ENCODE peak calls at places on chromosomes 1 and 21, in eight cellular contexts. One of them, this sample, is unnamed.

GRCh38 chr1:14027099-14027498 is 327.1 kb downstream of the PRDM2 start:
- DNase-seq in HepG2: no peak
- DNase-seq in endothelial cell: no peak
- DNase-seq in vagina: no peak
- DNase-seq in GM10248: no peak
- DNase-seq in pancreas: no peak
- DNase-seq in spleen: no peak
- DNase-seq in CD8-positive, alpha-beta T cell: no peak
- DNase-seq in this sample: no peak

GRCh38 chr1:113782451-113782850 is 23.2 kb upstream of the PHTF1 start:
- DNase-seq in endothelial cell: no peak
- DNase-seq in vagina: no peak
- DNase-seq in pancreas: no peak
- DNase-seq in CD8-positive, alpha-beta T cell: no peak
- DNase-seq in spleen: no peak
- DNase-seq in HepG2: no peak
- DNase-seq in GM10248: no peak
- DNase-seq in this sample: no peak

GRCh38 chr1:204680461-204680860 is 5.1 kb downstream of the LRRN2 start:
- DNase-seq in pancreas: no peak
- DNase-seq in CD8-positive, alpha-beta T cell: no peak
- DNase-seq in vagina: no peak
- DNase-seq in endothelial cell: no peak
- DNase-seq in spleen: no peak
- DNase-seq in HepG2: no peak
- DNase-seq in GM10248: no peak
- DNase-seq in this sample: no peak

GRCh38 chr1:177928194-177928593 is 41.7 kb downstream of the SEC16B start:
- DNase-seq in pancreas: no peak
- DNase-seq in vagina: no peak
- DNase-seq in GM10248: no peak
- DNase-seq in endothelial cell: no peak
- DNase-seq in spleen: no peak
- DNase-seq in CD8-positive, alpha-beta T cell: no peak
- DNase-seq in HepG2: no peak
- DNase-seq in this sample: no peak

GRCh38 chr1:219209578-219209977 is 35.9 kb downstream of the LYPLAL1 start:
- DNase-seq in pancreas: no peak
- DNase-seq in endothelial cell: no peak
- DNase-seq in GM10248: no peak
- DNase-seq in spleen: no peak
- DNase-seq in HepG2: no peak
- DNase-seq in CD8-positive, alpha-beta T cell: no peak
- DNase-seq in vagina: no peak
- DNase-seq in this sample: no peak

GRCh38 chr1:8545078-8545477 is 227.2 kb downstream of the SLC45A1 start:
- DNase-seq in CD8-positive, alpha-beta T cell: no peak
- DNase-seq in HepG2: no peak
- DNase-seq in spleen: no peak
- DNase-seq in endothelial cell: no peak
- DNase-seq in GM10248: peak
- DNase-seq in vagina: no peak
- DNase-seq in pancreas: no peak
- DNase-seq in this sample: no peak

GRCh38 chr21:46454634-46455390 is 3.9 kb upstream of the DIP2A start:
- DNase-seq in HepG2: no peak
- DNase-seq in pancreas: no peak
- DNase-seq in spleen: no peak
- DNase-seq in endothelial cell: no peak
- DNase-seq in GM10248: no peak
- DNase-seq in CD8-positive, alpha-beta T cell: no peak
- DNase-seq in vagina: no peak
- DNase-seq in this sample: no peak

GRCh38 chr1:167666416-167666815 is 36.4 kb downstream of the RCSD1 start:
- DNase-seq in endothelial cell: no peak
- DNase-seq in vagina: no peak
- DNase-seq in GM10248: no peak
- DNase-seq in spleen: no peak
- DNase-seq in CD8-positive, alpha-beta T cell: no peak
- DNase-seq in HepG2: no peak
- DNase-seq in pancreas: no peak
- DNase-seq in this sample: no peak

GRCh38 chr1:230103341-230104173 is 36.5 kb downstream of the GALNT2 start:
- DNase-seq in CD8-positive, alpha-beta T cell: no peak
- DNase-seq in HepG2: no peak
- DNase-seq in vagina: no peak
- DNase-seq in endothelial cell: no peak
- DNase-seq in GM10248: no peak
- DNase-seq in spleen: no peak
- DNase-seq in pancreas: no peak
- DNase-seq in this sample: no peak

GRCh38 chr1:230105754-230106625 is 39.0 kb downstream of the GALNT2 start:
- DNase-seq in vagina: no peak
- DNase-seq in endothelial cell: no peak
- DNase-seq in spleen: no peak
- DNase-seq in pancreas: peak
- DNase-seq in HepG2: peak
- DNase-seq in CD8-positive, alpha-beta T cell: no peak
- DNase-seq in GM10248: peak
- DNase-seq in this sample: peak

GRCh38 chr1:230105245-230105753 is 38.3 kb downstream of the GALNT2 start:
- DNase-seq in pancreas: no peak
- DNase-seq in HepG2: peak
- DNase-seq in vagina: no peak
- DNase-seq in spleen: no peak
- DNase-seq in endothelial cell: no peak
- DNase-seq in GM10248: no peak
- DNase-seq in CD8-positive, alpha-beta T cell: no peak
- DNase-seq in this sample: no peak

GRCh38 chr1:230102472-230102871 is 35.4 kb downstream of the GALNT2 start:
- DNase-seq in CD8-positive, alpha-beta T cell: no peak
- DNase-seq in vagina: no peak
- DNase-seq in GM10248: no peak
- DNase-seq in HepG2: no peak
- DNase-seq in endothelial cell: no peak
- DNase-seq in pancreas: no peak
- DNase-seq in spleen: no peak
- DNase-seq in this sample: no peak

DNA sequence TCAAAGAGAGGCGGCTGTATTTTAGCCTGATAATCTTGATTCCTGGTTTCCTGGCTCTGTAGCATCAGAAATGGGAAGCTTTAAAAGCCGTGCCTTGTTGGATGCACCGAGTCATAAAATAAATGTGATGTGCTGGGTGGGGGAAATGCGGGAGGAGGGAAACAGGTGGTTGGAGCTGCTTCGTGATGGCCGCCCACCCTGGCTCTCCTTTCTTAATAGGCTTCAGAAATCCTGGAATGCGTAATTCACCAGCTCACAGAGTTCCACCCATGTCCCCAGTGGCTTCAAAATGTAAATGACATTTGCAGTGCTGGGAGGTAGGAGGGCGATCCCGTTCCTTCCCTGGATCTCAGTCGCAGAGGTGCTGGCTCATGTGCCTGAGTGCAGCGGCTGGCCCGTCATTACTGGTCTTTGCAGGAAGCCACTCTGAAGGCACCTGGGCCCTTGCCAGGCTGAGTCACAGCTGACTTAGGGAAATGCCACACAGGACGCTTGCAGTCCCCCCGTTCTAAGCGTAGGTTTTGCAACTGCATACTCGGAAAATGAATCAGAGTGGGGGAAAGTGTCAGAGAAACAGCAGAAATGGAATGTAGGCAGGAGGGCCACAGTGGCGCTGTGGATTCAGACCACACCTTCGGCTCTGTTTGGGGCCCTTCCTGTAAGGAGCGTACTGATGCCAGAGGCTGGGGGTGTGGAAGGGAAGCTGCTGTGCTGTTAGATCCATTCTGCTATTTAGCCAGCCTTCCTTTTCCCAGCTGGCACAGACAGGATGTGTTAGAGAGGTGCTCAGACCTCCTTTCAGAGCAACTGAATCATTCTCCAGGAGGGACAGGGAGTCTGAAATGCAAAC is 37.6 kb downstream of the GALNT2 start:
- DNase-seq in spleen: peak
- DNase-seq in vagina: no peak
- DNase-seq in GM10248: peak
- DNase-seq in endothelial cell: peak
- DNase-seq in HepG2: peak
- DNase-seq in pancreas: peak
- DNase-seq in CD8-positive, alpha-beta T cell: peak
- DNase-seq in this sample: peak
- TF ChIP-seq CTCF in spleen: no peak
- TF ChIP-seq CTCF in vagina: no peak
- TF ChIP-seq CTCF in GM10248: no peak
- TF ChIP-seq CTCF in endothelial cell: no peak
- TF ChIP-seq CTCF in HepG2: peak
- TF ChIP-seq CTCF in pancreas: no peak
- TF ChIP-seq CTCF in CD8-positive, alpha-beta T cell: no peak
- TF ChIP-seq CTCF in this sample: no peak

DNA sequence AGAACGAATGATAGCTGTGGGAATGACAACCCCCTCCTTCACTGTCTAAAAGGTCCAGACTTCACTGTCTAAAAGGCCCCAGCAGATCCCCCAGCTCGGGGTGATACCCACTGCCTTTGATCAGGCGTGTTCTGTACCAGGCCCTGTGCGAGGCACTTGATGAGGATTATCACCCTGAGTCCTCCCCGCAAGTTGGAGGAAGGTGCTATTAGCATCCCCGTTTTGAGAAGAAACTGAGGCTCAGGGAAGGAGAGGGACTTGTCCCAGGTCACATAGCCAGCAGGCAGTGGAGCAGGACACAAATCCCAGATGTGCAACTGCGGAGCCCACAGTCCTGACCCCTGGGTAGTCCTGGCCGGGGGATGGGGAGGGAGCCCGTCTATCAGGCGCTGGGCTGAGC is 722.4 kb downstream of the MATN1 start:
- DNase-seq in CD8-positive, alpha-beta T cell: no peak
- DNase-seq in spleen: no peak
- DNase-seq in endothelial cell: no peak
- DNase-seq in GM10248: no peak
- DNase-seq in pancreas: no peak
- DNase-seq in HepG2: no peak
- DNase-seq in vagina: peak
- DNase-seq in this sample: no peak
- TF ChIP-seq CTCF in CD8-positive, alpha-beta T cell: no peak
- TF ChIP-seq CTCF in spleen: no peak
- TF ChIP-seq CTCF in endothelial cell: no peak
- TF ChIP-seq CTCF in GM10248: no peak
- TF ChIP-seq CTCF in pancreas: no peak
- TF ChIP-seq CTCF in HepG2: no peak
- TF ChIP-seq CTCF in vagina: no peak
- TF ChIP-seq CTCF in this sample: no peak

DNA sequence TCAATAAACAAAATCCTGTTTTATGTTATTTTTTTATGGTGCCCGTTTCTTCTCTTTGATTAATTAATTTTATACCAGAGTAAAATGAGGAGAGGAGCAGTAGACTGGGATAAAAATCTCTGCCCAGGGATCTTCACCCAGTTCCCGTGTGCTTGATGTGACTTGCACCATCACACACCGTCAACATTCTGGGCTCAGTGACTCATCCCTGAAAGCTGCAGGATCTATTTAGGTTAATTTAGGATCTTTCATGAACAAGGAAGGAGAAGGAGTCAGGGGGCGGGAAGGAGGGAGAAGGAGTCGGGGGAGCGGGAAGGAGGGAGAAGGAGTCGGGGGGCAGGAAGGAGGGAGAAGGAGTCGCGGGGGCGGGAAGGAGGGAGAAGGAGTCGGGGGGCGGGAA is 182.4 kb downstream of the SMYD3 start:
- DNase-seq in vagina: no peak
- DNase-seq in spleen: no peak
- DNase-seq in pancreas: no peak
- DNase-seq in HepG2: no peak
- DNase-seq in CD8-positive, alpha-beta T cell: no peak
- DNase-seq in endothelial cell: no peak
- DNase-seq in GM10248: no peak
- DNase-seq in this sample: no peak
- TF ChIP-seq CTCF in vagina: no peak
- TF ChIP-seq CTCF in spleen: no peak
- TF ChIP-seq CTCF in pancreas: no peak
- TF ChIP-seq CTCF in HepG2: no peak
- TF ChIP-seq CTCF in CD8-positive, alpha-beta T cell: no peak
- TF ChIP-seq CTCF in endothelial cell: no peak
- TF ChIP-seq CTCF in GM10248: no peak
- TF ChIP-seq CTCF in this sample: no peak

DNA sequence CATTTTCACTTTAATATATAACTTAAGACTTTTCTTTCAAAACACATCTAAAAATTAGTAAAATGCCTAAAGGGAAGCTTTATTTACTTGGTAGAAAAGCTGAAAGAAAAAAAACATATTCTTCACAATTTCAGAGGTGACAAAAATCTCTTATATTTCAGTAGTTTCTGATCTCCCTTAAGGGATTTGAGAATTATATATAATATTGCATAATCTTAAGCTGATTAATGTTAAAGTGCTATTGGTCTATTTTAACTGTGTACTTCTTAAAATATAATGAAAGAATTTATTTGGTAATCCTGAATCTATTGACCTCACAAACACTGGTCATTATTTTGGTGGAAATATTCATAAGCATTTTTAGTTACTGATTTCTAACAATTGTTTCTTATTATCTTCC is 1.2 kb upstream of the VPS45 start:
- DNase-seq in endothelial cell: no peak
- DNase-seq in GM10248: no peak
- DNase-seq in vagina: no peak
- DNase-seq in pancreas: no peak
- DNase-seq in spleen: no peak
- DNase-seq in CD8-positive, alpha-beta T cell: no peak
- DNase-seq in HepG2: no peak
- DNase-seq in this sample: no peak
- TF ChIP-seq CTCF in endothelial cell: no peak
- TF ChIP-seq CTCF in GM10248: no peak
- TF ChIP-seq CTCF in vagina: no peak
- TF ChIP-seq CTCF in pancreas: no peak
- TF ChIP-seq CTCF in spleen: no peak
- TF ChIP-seq CTCF in CD8-positive, alpha-beta T cell: no peak
- TF ChIP-seq CTCF in HepG2: no peak
- TF ChIP-seq CTCF in this sample: no peak